ENCODE peak calls at places on chromosomes 5 and 9, in six cellular contexts. One of them, this sample, is unnamed.

GRCh38 chr9:136089697-136090045 is 5.4 kb downstream of the NACC2 start:
- DNase-seq in transverse colon: no peak
- DNase-seq in IMR-90: peak
- DNase-seq in A549: no peak
- DNase-seq in breast epithelium: no peak
- DNase-seq in endothelial cell of umbilical vein: peak
- DNase-seq in this sample: no peak

GRCh38 chr5:175657593-175658271 is at the start of gene HRH2:
- DNase-seq in endothelial cell of umbilical vein: no peak
- DNase-seq in IMR-90: no peak
- DNase-seq in breast epithelium: no peak
- DNase-seq in transverse colon: peak
- DNase-seq in A549: peak
- DNase-seq in this sample: no peak

GRCh38 chr5:132065951-132066701 is 5.7 kb downstream of the IL3 start:
- DNase-seq in IMR-90: no peak
- DNase-seq in breast epithelium: no peak
- DNase-seq in transverse colon: no peak
- DNase-seq in endothelial cell of umbilical vein: no peak
- DNase-seq in A549: no peak
- DNase-seq in this sample: no peak

GRCh38 chr9:14303526-14303925 is 10.4 kb downstream of the NFIB start:
- DNase-seq in IMR-90: no peak
- DNase-seq in A549: no peak
- DNase-seq in breast epithelium: no peak
- DNase-seq in endothelial cell of umbilical vein: no peak
- DNase-seq in transverse colon: no peak
- DNase-seq in this sample: no peak

GRCh38 chr9:136943291-136944093 is 1.0 kb downstream of the FBXW5 start:
- DNase-seq in A549: peak
- DNase-seq in IMR-90: no peak
- DNase-seq in endothelial cell of umbilical vein: no peak
- DNase-seq in breast epithelium: no peak
- DNase-seq in transverse colon: peak
- DNase-seq in this sample: peak

GRCh38 chr5:78327761-78328510 is 32.5 kb upstream of the SCAMP1 start:
- DNase-seq in transverse colon: no peak
- DNase-seq in IMR-90: no peak
- DNase-seq in A549: no peak
- DNase-seq in endothelial cell of umbilical vein: no peak
- DNase-seq in breast epithelium: no peak
- DNase-seq in this sample: no peak

GRCh38 chr9:16213781-16214515 is 656.5 kb downstream of the BNC2 start:
- DNase-seq in transverse colon: peak
- DNase-seq in IMR-90: peak
- DNase-seq in A549: peak
- DNase-seq in breast epithelium: no peak
- DNase-seq in endothelial cell of umbilical vein: peak
- DNase-seq in this sample: peak

GRCh38 chr9:93596399-93596798 is 20.0 kb downstream of the PHF2 start:
- DNase-seq in transverse colon: no peak
- DNase-seq in IMR-90: no peak
- DNase-seq in endothelial cell of umbilical vein: no peak
- DNase-seq in A549: no peak
- DNase-seq in breast epithelium: no peak
- DNase-seq in this sample: no peak

GRCh38 chr5:173629628-173630027 is 13.2 kb upstream of the BOD1 start:
- DNase-seq in IMR-90: no peak
- DNase-seq in breast epithelium: no peak
- DNase-seq in A549: peak
- DNase-seq in endothelial cell of umbilical vein: no peak
- DNase-seq in transverse colon: no peak
- DNase-seq in this sample: no peak

GRCh38 chr5:133293953-133294352 is 242.1 kb downstream of the HSPA4 start:
- DNase-seq in endothelial cell of umbilical vein: no peak
- DNase-seq in IMR-90: no peak
- DNase-seq in transverse colon: no peak
- DNase-seq in A549: no peak
- DNase-seq in breast epithelium: no peak
- DNase-seq in this sample: no peak

GRCh38 chr5:175885813-175886212 is 14.4 kb downstream of the CPLX2 start:
- DNase-seq in transverse colon: no peak
- DNase-seq in A549: no peak
- DNase-seq in IMR-90: no peak
- DNase-seq in breast epithelium: no peak
- DNase-seq in endothelial cell of umbilical vein: no peak
- DNase-seq in this sample: no peak

GRCh38 chr5:130479045-130479804 is 575.0 kb downstream of the CHSY3 start:
- DNase-seq in breast epithelium: no peak
- DNase-seq in endothelial cell of umbilical vein: no peak
- DNase-seq in A549: no peak
- DNase-seq in transverse colon: no peak
- DNase-seq in IMR-90: no peak
- DNase-seq in this sample: no peak

GRCh38 chr5:58794875-58795274 is 212.0 kb downstream of the RAB3C start:
- DNase-seq in IMR-90: no peak
- DNase-seq in A549: no peak
- DNase-seq in breast epithelium: no peak
- DNase-seq in transverse colon: no peak
- DNase-seq in endothelial cell of umbilical vein: no peak
- DNase-seq in this sample: no peak

GRCh38 chr5:74440341-74440740 is 200.2 kb downstream of the ENC1 start:
- DNase-seq in endothelial cell of umbilical vein: no peak
- DNase-seq in IMR-90: no peak
- DNase-seq in transverse colon: no peak
- DNase-seq in breast epithelium: no peak
- DNase-seq in A549: no peak
- DNase-seq in this sample: no peak

GRCh38 chr5:56791396-56791795 is 24.0 kb upstream of the MAP3K1 start:
- DNase-seq in breast epithelium: no peak
- DNase-seq in endothelial cell of umbilical vein: no peak
- DNase-seq in IMR-90: no peak
- DNase-seq in A549: no peak
- DNase-seq in transverse colon: no peak
- DNase-seq in this sample: no peak

GRCh38 chr5:148146487-148146886 is 21.9 kb upstream of the SPINK14 start:
- DNase-seq in endothelial cell of umbilical vein: no peak
- DNase-seq in breast epithelium: no peak
- DNase-seq in A549: no peak
- DNase-seq in IMR-90: no peak
- DNase-seq in transverse colon: no peak
- DNase-seq in this sample: no peak
- H3K27ac ChIP-seq in endothelial cell of umbilical vein: no peak
- H3K27ac ChIP-seq in breast epithelium: no peak
- H3K27ac ChIP-seq in A549: no peak
- H3K27ac ChIP-seq in IMR-90: no peak
- H3K27ac ChIP-seq in transverse colon: peak
- H3K27ac ChIP-seq in this sample: peak

GRCh38 chr9:101398335-101398929 is at the start of the genes MRPL50 and ZNF189:
- DNase-seq in transverse colon: peak
- DNase-seq in IMR-90: peak
- DNase-seq in breast epithelium: peak
- DNase-seq in A549: peak
- DNase-seq in endothelial cell of umbilical vein: peak
- DNase-seq in this sample: peak
- TF ChIP-seq POLR2A in transverse colon: peak
- TF ChIP-seq POLR2A in IMR-90: peak
- TF ChIP-seq POLR2A in breast epithelium: peak
- TF ChIP-seq POLR2A in A549: peak
- TF ChIP-seq POLR2A in endothelial cell of umbilical vein: peak
- TF ChIP-seq POLR2A in this sample: peak

DNA sequence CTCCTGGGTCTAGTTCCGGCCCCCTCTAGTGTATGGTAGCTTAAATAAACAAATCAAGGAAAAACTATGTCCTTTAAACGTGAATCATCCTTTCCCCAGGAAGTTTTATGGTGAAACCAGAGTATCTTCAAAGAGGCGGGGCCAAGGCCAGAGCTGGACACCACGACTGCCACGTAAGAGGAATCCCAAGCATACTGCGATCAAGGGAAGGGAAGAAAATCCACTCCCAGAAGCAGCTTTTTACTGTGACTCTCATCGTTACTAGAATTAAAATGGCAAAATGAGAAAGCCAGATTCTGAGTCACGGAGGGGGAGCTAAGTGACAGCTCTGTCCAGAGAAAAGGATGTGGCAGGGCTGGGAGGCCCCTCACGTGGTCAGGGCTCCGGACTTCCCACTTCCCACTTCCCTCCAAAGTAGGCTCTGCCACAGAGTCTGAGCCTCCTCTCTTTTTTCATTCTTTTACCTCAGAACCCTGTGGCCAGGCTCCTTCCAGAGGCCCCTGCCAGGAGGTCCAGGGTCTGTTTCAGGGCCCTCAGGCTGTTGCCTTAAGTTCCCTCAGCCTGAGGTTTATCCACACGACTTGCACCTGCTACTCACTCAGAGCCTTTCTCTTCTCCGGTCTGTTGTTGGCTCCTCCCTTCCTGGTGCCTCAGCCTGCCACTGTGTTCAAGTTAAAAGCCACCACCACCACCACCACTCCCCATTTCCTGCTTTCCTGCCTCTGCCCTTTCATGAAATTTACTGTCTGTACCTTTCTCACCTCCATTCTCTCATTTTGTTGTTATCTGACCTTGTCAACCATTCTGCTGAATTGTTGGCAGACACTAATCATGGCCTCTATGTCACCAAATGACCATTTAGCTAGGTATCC is 1.4 kb upstream of the GLRX start:
- DNase-seq in IMR-90: peak
- DNase-seq in endothelial cell of umbilical vein: peak
- DNase-seq in A549: peak
- DNase-seq in breast epithelium: no peak
- DNase-seq in transverse colon: peak
- DNase-seq in this sample: peak
- H3K4me3 ChIP-seq in IMR-90: peak
- H3K4me3 ChIP-seq in endothelial cell of umbilical vein: no peak
- H3K4me3 ChIP-seq in A549: peak
- H3K4me3 ChIP-seq in breast epithelium: peak
- H3K4me3 ChIP-seq in transverse colon: peak
- H3K4me3 ChIP-seq in this sample: peak

GRCh38 chr5:96780626-96781025 is 27.1 kb downstream of the ERAP1 start:
- DNase-seq in IMR-90: peak
- DNase-seq in endothelial cell of umbilical vein: peak
- DNase-seq in A549: no peak
- DNase-seq in breast epithelium: no peak
- DNase-seq in transverse colon: no peak
- DNase-seq in this sample: no peak
- H3K27ac ChIP-seq in IMR-90: peak
- H3K27ac ChIP-seq in endothelial cell of umbilical vein: peak
- H3K27ac ChIP-seq in A549: peak
- H3K27ac ChIP-seq in breast epithelium: peak
- H3K27ac ChIP-seq in transverse colon: peak
- H3K27ac ChIP-seq in this sample: no peak

GRCh38 chr5:134526483-134527155 is 1.1 kb downstream of the JADE2 start:
- DNase-seq in A549: no peak
- DNase-seq in IMR-90: no peak
- DNase-seq in breast epithelium: peak
- DNase-seq in endothelial cell of umbilical vein: peak
- DNase-seq in transverse colon: peak
- DNase-seq in this sample: peak
- TF ChIP-seq POLR2A in A549: peak
- TF ChIP-seq POLR2A in IMR-90: peak
- TF ChIP-seq POLR2A in breast epithelium: no peak
- TF ChIP-seq POLR2A in endothelial cell of umbilical vein: no peak
- TF ChIP-seq POLR2A in transverse colon: no peak
- TF ChIP-seq POLR2A in this sample: no peak

GRCh38 chr5:137739737-137740136 is 3.8 kb upstream of the KLHL3 start:
- DNase-seq in transverse colon: no peak
- DNase-seq in endothelial cell of umbilical vein: no peak
- DNase-seq in breast epithelium: no peak
- DNase-seq in A549: no peak
- DNase-seq in IMR-90: no peak
- DNase-seq in this sample: no peak

GRCh38 chr5:137735531-137736284 is at the start of gene KLHL3:
- DNase-seq in A549: no peak
- DNase-seq in breast epithelium: no peak
- DNase-seq in IMR-90: peak
- DNase-seq in endothelial cell of umbilical vein: peak
- DNase-seq in transverse colon: peak
- DNase-seq in this sample: peak

GRCh38 chr5:137738947-137739346 is 3.1 kb upstream of the KLHL3 start:
- DNase-seq in endothelial cell of umbilical vein: no peak
- DNase-seq in breast epithelium: no peak
- DNase-seq in IMR-90: no peak
- DNase-seq in transverse colon: no peak
- DNase-seq in A549: no peak
- DNase-seq in this sample: no peak

GRCh38 chr5:137734962-137735530 is 843 bp downstream of the KLHL3 start:
- DNase-seq in endothelial cell of umbilical vein: no peak
- DNase-seq in A549: no peak
- DNase-seq in IMR-90: peak
- DNase-seq in transverse colon: peak
- DNase-seq in breast epithelium: no peak
- DNase-seq in this sample: peak

GRCh38 chr5:137737349-137738256 is 1.7 kb upstream of the KLHL3 start:
- DNase-seq in A549: no peak
- DNase-seq in transverse colon: peak
- DNase-seq in breast epithelium: no peak
- DNase-seq in endothelial cell of umbilical vein: peak
- DNase-seq in IMR-90: peak
- DNase-seq in this sample: peak
- H3K4me3 ChIP-seq in A549: no peak
- H3K4me3 ChIP-seq in transverse colon: no peak
- H3K4me3 ChIP-seq in breast epithelium: no peak
- H3K4me3 ChIP-seq in endothelial cell of umbilical vein: no peak
- H3K4me3 ChIP-seq in IMR-90: no peak
- H3K4me3 ChIP-seq in this sample: no peak

GRCh38 chr5:157574456-157575095 is 999 bp downstream of the ADAM19 start:
- DNase-seq in transverse colon: peak
- DNase-seq in A549: no peak
- DNase-seq in endothelial cell of umbilical vein: no peak
- DNase-seq in breast epithelium: no peak
- DNase-seq in IMR-90: peak
- DNase-seq in this sample: no peak

GRCh38 chr5:157575096-157575872 is at the start of gene ADAM19:
- DNase-seq in transverse colon: peak
- DNase-seq in breast epithelium: no peak
- DNase-seq in IMR-90: peak
- DNase-seq in A549: peak
- DNase-seq in endothelial cell of umbilical vein: peak
- DNase-seq in this sample: peak

GRCh38 chr5:157568717-157569116 is 6.9 kb downstream of the ADAM19 start:
- DNase-seq in IMR-90: no peak
- DNase-seq in endothelial cell of umbilical vein: peak
- DNase-seq in A549: no peak
- DNase-seq in transverse colon: no peak
- DNase-seq in breast epithelium: no peak
- DNase-seq in this sample: no peak

GRCh38 chr5:157570801-157571200 is 4.8 kb downstream of the ADAM19 start:
- DNase-seq in IMR-90: no peak
- DNase-seq in A549: no peak
- DNase-seq in transverse colon: no peak
- DNase-seq in endothelial cell of umbilical vein: no peak
- DNase-seq in breast epithelium: no peak
- DNase-seq in this sample: no peak

GRCh38 chr5:157571357-157571827 is 4.2 kb downstream of the ADAM19 start:
- DNase-seq in endothelial cell of umbilical vein: no peak
- DNase-seq in transverse colon: peak
- DNase-seq in breast epithelium: no peak
- DNase-seq in IMR-90: peak
- DNase-seq in A549: no peak
- DNase-seq in this sample: no peak
- H3K27ac ChIP-seq in endothelial cell of umbilical vein: no peak
- H3K27ac ChIP-seq in transverse colon: peak
- H3K27ac ChIP-seq in breast epithelium: no peak
- H3K27ac ChIP-seq in IMR-90: peak
- H3K27ac ChIP-seq in A549: no peak
- H3K27ac ChIP-seq in this sample: no peak